ENCODE peak calls at places on chromosomes 1 and 21, in six cellular contexts. M is HCT116, G is H1, X is K562, H is HepG2, E is GM12878. W is an unnamed sample. For H3K36me3, the result is how much of the 10 kb centered on the place peaks cover.

GRCh38 chr1:59776960-59777852 is 37.5 kb upstream of the HOOK1 start:
- DNase-seq in M (no peak), X (no peak), G (no peak), H (no peak), E (no peak), W (no peak)

GRCh38 chr1:36482724-36483388 is at the start of gene CSF3R:
- DNase-seq in E (no peak), X (no peak), G (no peak), H (no peak), M (no peak), W (no peak)

GRCh38 chr1:40825430-40825778 is 36.8 kb downstream of the CITED4 start:
- DNase-seq in E (no peak), X (no peak), G (no peak), M (no peak), H (no peak), W (no peak)

GRCh38 chr1:175637917-175638316 is 105.5 kb downstream of the TNR start:
- DNase-seq in M (no peak), E (no peak), G (no peak), H (no peak), X (no peak), W (no peak)

GRCh38 chr1:96995351-96995750 is 273.8 kb downstream of the PTBP2 start:
- DNase-seq in X (no peak), H (no peak), G (no peak), M (no peak), E (no peak), W (no peak)

GRCh38 chr1:156114919-156115513 is 505 bp downstream of the LMNA start:
- DNase-seq in G (no peak), M (no peak), E (no peak), X (no peak), H (no peak), W (no peak)

GRCh38 chr1:61097326-61097725 is 15.0 kb downstream of the NFIA start:
- DNase-seq in X (no peak), M (no peak), G (no peak), E (no peak), H (no peak), W (no peak)

GRCh38 chr1:171219751-171220385 is 28.4 kb upstream of the FMO1 start:
- DNase-seq in X (no peak), M (no peak), E (no peak), G (peak), H (no peak), W (peak)

GRCh38 chr1:171716620-171717019 is 25.2 kb downstream of the VAMP4 start:
- DNase-seq in G (no peak), M (no peak), X (no peak), E (no peak), H (no peak), W (no peak)

GRCh38 chr1:69258842-69259241 is 308.9 kb upstream of the LRRC7 start:
- DNase-seq in E (no peak), X (no peak), H (no peak), M (no peak), G (no peak), W (no peak)

GRCh38 chr21:26099610-26100219 is 70.9 kb downstream of the APP start:
- DNase-seq in X (no peak), H (no peak), M (no peak), G (no peak), E (no peak), W (no peak)

GRCh38 chr1:151611288-151611790 is 511 bp upstream of the SNX27 start:
- DNase-seq in E (no peak), X (peak), M (no peak), G (no peak), H (peak), W (no peak)

GRCh38 chr1:37999434-38000232 is 5.7 kb downstream of the FHL3 start:
- DNase-seq in H (peak), E (no peak), G (no peak), M (no peak), X (peak), W (no peak)

GRCh38 chr1:155598842-155599331 is 11.1 kb upstream of the MSTO1 start:
- DNase-seq in H (no peak), E (no peak), X (no peak), G (peak), M (no peak), W (peak)

GRCh38 chr1:32761253-32761877 is 55.8 kb downstream of the YARS1 start:
- DNase-seq in H (no peak), G (no peak), M (peak), E (peak), X (peak), W (no peak)

GRCh38 chr1:46363121-46363520 is 22.5 kb downstream of the NSUN4 start:
- DNase-seq in E (no peak), X (no peak), G (no peak), M (no peak), H (no peak), W (no peak)
- H3K36me3 ChIP-seq in E (under half), X (half or more), G (under half), M (under half), H (under half), W (half or more)

DNA sequence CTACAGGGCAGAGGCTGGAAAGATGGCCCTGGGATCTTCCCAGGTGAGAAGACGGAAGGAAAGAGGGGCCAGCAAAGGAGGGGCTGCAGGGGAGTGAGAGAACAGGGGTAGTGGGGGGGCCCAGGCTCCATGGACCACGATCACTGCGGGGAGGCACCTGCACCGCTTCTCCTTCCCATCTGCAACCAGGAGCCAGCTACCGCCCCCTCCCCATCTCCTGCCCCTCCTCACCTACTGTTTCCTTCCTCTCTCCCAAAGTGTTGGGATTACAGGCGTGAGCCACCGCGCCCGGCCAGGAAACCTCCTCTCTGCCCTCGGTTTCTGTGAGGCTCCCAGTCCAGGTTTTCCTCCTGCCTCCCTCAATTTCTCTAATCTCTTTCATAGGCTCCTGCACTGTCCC is 19.4 kb downstream of the KIAA2013 start:
- DNase-seq in E (no peak), H (no peak), G (no peak), X (no peak), M (no peak), W (no peak)
- TF ChIP-seq ZNF274 in E (no peak), H (no peak), G (no peak), X (no peak), M (no peak), W (no peak)

GRCh38 chr21:39197448-39197847 is 14.2 kb upstream of the PSMG1 start:
- DNase-seq in X (no peak), G (no peak), H (no peak), M (no peak), E (no peak), W (no peak)

GRCh38 chr21:39193380-39193779 is 10.1 kb upstream of the PSMG1 start:
- DNase-seq in E (no peak), M (no peak), H (no peak), X (no peak), G (no peak), W (no peak)

GRCh38 chr21:39196838-39197237 is 13.6 kb upstream of the PSMG1 start:
- DNase-seq in G (no peak), X (no peak), E (no peak), H (no peak), M (no peak), W (no peak)

DNA sequence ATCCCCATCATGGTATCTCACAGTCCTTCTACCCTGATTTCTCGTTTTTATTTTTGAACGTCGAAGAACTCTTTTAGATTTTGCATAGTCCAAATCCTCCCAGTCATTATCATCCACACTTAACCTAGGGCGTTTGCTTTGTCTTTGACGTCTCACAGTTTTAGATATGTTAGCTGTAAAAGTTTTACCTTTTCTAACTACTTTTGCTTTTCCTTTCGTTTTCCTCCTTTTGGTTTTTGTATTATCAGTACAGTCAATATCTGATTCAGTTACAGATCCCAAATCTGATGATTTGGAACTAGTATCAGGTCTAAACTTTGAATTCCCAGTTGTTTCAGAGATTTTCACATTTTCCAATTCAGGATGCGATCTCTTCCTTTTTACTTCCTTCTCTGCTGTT is 13.1 kb upstream of the PSMG1 start:
- DNase-seq in G (no peak), X (no peak), E (no peak), M (no peak), H (no peak), W (no peak)
- H3K36me3 ChIP-seq in G (under half), X (half or more), E (under half), M (under half), H (half or more), W (half or more)

DNA sequence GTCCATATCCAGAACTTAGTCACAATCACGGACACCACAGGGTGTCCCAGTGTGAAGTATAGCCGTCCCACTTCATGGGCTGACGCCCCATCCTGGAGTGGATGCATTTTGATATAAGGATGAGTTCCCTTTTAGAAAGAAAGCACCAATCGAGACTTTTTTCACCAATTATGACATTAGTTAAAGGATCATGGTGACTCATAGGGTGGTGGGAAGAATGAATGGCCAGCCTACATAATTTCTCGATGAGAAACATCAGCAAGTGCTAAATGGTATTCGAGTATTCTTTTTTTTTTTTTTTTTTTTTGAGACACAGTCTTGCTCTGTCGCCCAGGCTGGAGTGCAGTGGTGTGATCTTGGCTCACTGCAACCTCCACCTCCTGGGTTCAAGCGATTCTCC is 38.5 kb upstream of the USP1 start:
- DNase-seq in H (no peak), X (no peak), G (no peak), M (no peak), E (no peak), W (no peak)
- TF ChIP-seq ZNF274 in H (no peak), X (no peak), G (no peak), M (no peak), E (no peak), W (no peak)

GRCh38 chr1:90899263-90899662 is 122.6 kb downstream of the ZNF644 start:
- DNase-seq in E (no peak), X (no peak), G (no peak), M (no peak), H (no peak), W (no peak)
- H3K36me3 ChIP-seq in E (under half), X (under half), G (under half), M (under half), H (under half), W (under half)

GRCh38 chr1:205664399-205665108 is 15.8 kb downstream of the SLC45A3 start:
- DNase-seq in H (peak), X (no peak), E (no peak), M (peak), G (no peak), W (no peak)
- TF ChIP-seq ZNF274 in H (peak), X (no peak), E (no peak), M (no peak), G (no peak), W (no peak)

GRCh38 chr1:44250113-44250781 is 37.0 kb downstream of the DMAP1 start:
- DNase-seq in X (no peak), M (no peak), H (no peak), E (no peak), G (no peak), W (no peak)

GRCh38 chr1:44249543-44249942 is 36.3 kb downstream of the DMAP1 start:
- DNase-seq in E (no peak), G (no peak), H (no peak), X (peak), M (no peak), W (no peak)

GRCh38 chr1:44245066-44245465 is 31.8 kb downstream of the DMAP1 start:
- DNase-seq in H (no peak), G (no peak), X (no peak), M (no peak), E (no peak), W (no peak)

GRCh38 chr1:44243782-44244495 is 30.7 kb downstream of the DMAP1 start:
- DNase-seq in M (no peak), G (no peak), X (no peak), H (no peak), E (no peak), W (no peak)

GRCh38 chr1:44246806-44247205 is 33.5 kb downstream of the DMAP1 start:
- DNase-seq in E (no peak), H (no peak), M (no peak), G (no peak), X (no peak), W (no peak)
- H3K36me3 ChIP-seq in E (under half), H (under half), M (under half), G (under half), X (under half), W (half or more)

GRCh38 chr1:43979528-43980254 is 681 bp downstream of the B4GALT2 start:
- DNase-seq in H (peak), M (no peak), X (peak), E (no peak), G (no peak), W (no peak)
- TF ChIP-seq ZNF274 in H (peak), M (no peak), X (no peak), E (no peak), G (no peak), W (no peak)